ENCODE peak calls at places on chromosomes 3 and 15, in five cellular contexts. X is thyroid gland, Y is breast epithelium, R is psoas muscle, V is OCI-LY7. T is an unnamed sample. For H3K4me1 and H3K36me3, the result is how much of the 10 kb centered on the place peaks cover.

GRCh38 chr3:47799733-47800132 is 3.2 kb upstream of the DHX30 start:
- DNase-seq in V (no peak), X (no peak), Y (no peak), R (no peak), T (no peak)

GRCh38 chr15:34725565-34725964 is 29.2 kb downstream of the GJD2 start:
- DNase-seq in V (no peak), Y (no peak), X (no peak), R (no peak), T (no peak)

GRCh38 chr3:195411831-195412230 is 31.0 kb downstream of the ACAP2 start:
- DNase-seq in R (no peak), V (no peak), X (peak), Y (no peak), T (no peak)

GRCh38 chr15:66882251-66883020 is 180.4 kb downstream of the SMAD6 start:
- DNase-seq in R (peak), X (no peak), V (no peak), Y (no peak), T (no peak)

GRCh38 chr15:67171471-67171870 is 83.0 kb downstream of the AAGAB start:
- DNase-seq in Y (no peak), V (no peak), X (no peak), R (no peak), T (no peak)

GRCh38 chr3:78979083-78979482 is 788.7 kb downstream of the ROBO1 start:
- DNase-seq in Y (no peak), V (no peak), X (no peak), R (no peak), T (no peak)

GRCh38 chr15:46137443-46137842 is 502.6 kb downstream of the SQOR start:
- DNase-seq in V (no peak), R (no peak), X (no peak), Y (no peak), T (no peak)

GRCh38 chr3:3113042-3113709 is 3.0 kb upstream of the IL5RA start:
- DNase-seq in X (no peak), Y (no peak), V (no peak), R (no peak), T (no peak)

GRCh38 chr3:123997543-123997942 is 5.6 kb upstream of the ROPN1 start:
- DNase-seq in X (no peak), V (no peak), Y (no peak), R (no peak), T (no peak)

GRCh38 chr3:20462723-20463122 is 276.7 kb upstream of the SGO1 start:
- DNase-seq in R (no peak), V (no peak), Y (no peak), X (no peak), T (no peak)

GRCh38 chr3:141280690-141281089 is 49.1 kb downstream of the PXYLP1 start:
- DNase-seq in V (no peak), Y (peak), X (no peak), R (no peak), T (no peak)

GRCh38 chr3:128368626-128369025 is 98.1 kb downstream of the DNAJB8 start:
- DNase-seq in V (no peak), Y (no peak), R (no peak), X (no peak), T (no peak)

GRCh38 chr3:112958749-112959560 is 15.9 kb downstream of the CD200R1 start:
- DNase-seq in Y (no peak), V (no peak), X (no peak), R (no peak), T (no peak)

GRCh38 chr3:39166134-39166710 is 12.8 kb upstream of the CSRNP1 start:
- DNase-seq in R (no peak), Y (no peak), X (no peak), V (no peak), T (no peak)

GRCh38 chr3:20057612-20058180 is 17.4 kb downstream of the KAT2B start:
- DNase-seq in V (no peak), R (no peak), X (peak), Y (no peak), T (no peak)

GRCh38 chr15:40931300-40932142 is 2.4 kb downstream of the DLL4 start:
- DNase-seq in V (no peak), X (no peak), Y (no peak), R (no peak), T (no peak)
- H3K4me1 ChIP-seq in V (under half), X (under half), Y (under half), R (under half), T (under half)

GRCh38 chr15:50577492-50577891 is 31.0 kb upstream of the USP50 start:
- DNase-seq in Y (no peak), V (no peak), R (no peak), X (no peak), T (no peak)

GRCh38 chr15:50576156-50576555 is 29.7 kb upstream of the USP50 start:
- DNase-seq in Y (no peak), X (no peak), R (no peak), V (no peak), T (no peak)
- H3K36me3 ChIP-seq in Y (under half), X (under half), R (half or more), V (half or more), T (under half)

DNA sequence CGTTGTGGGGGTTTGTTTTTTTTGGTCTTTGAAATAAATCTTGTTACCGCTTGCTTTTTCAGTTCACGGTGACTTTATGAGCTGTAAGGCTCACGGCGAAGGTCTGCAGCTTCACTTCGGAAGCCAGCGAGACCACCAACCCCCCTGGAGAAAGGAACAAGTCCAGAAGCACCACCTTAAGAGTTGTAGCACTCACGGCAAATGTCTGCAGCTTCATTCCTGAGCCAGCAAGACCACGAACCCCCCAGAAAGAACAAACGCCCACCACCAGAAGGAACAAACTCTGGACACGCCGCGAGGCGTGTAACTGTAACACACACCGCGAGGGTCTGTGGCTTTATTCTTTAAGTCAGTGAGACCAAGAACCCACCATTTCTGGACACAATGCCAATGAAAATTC is 28.9 kb downstream of the GOLGA6A start:
- DNase-seq in X (no peak), Y (no peak), R (no peak), V (no peak), T (no peak)
- H3K27ac ChIP-seq in X (no peak), Y (no peak), R (peak), V (no peak), T (no peak)

DNA sequence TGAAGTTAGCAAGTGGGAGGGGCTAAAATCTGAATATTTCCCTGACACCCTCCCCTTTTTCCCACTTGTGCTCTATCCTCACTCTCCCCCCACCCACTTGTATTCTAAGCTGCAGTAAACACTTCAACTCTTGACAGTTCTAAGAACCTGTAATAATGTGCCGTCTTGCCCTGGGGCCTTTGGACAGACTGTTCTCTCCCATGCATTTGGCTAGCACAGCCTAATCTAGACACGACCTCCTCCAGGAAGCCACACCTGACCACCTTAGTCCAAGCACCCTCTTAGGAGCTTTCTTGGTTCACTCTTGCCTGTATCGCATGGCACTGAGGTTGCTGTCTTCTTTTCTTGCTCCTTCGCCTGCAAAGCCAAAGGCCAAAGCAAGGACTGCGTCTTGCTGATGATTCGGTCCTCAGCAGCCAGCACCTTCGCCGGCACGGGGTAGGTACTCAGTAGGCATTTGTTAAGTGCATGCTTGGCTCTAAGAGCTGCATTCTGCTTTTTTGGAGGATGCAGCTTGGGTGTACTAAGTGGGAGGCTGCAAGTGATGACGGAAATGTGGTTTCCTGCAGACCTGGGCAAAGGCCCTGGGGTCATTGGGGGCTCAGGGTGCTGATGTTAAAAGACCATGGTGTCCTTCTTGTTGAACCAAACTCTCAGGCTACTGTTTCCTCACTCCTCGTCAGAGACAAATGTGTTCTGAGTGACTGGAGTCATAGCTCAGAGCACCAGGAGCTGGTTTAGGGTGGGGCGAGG is 2.0 kb upstream of the ZNF710 start:
- DNase-seq in Y (no peak), X (no peak), R (no peak), V (no peak), T (no peak)
- H3K4me1 ChIP-seq in Y (under half), X (under half), R (under half), V (under half), T (under half)

DNA sequence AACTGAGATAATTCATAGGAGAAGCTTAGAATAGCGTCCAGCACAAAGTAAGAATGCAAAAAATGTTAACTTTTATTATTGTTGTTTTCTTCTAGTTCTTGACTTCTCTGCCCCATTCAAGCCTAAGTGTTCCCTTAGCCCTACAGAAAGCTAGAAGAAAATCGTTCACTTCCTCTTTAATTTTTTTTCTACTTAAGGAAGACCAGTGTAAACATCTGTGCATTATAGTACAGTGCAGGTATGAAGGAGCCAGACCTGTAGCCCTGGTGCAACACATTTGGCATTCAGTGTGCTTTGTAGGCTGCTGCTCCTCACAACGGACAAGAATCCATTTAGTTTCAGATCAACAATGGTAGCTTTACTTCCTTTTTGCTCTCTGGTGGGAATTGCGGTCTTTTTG is 127.8 kb upstream of the SLC7A14 start:
- DNase-seq in R (no peak), V (no peak), Y (no peak), X (no peak), T (no peak)
- H3K36me3 ChIP-seq in R (under half), V (under half), Y (under half), X (under half), T (under half)

DNA sequence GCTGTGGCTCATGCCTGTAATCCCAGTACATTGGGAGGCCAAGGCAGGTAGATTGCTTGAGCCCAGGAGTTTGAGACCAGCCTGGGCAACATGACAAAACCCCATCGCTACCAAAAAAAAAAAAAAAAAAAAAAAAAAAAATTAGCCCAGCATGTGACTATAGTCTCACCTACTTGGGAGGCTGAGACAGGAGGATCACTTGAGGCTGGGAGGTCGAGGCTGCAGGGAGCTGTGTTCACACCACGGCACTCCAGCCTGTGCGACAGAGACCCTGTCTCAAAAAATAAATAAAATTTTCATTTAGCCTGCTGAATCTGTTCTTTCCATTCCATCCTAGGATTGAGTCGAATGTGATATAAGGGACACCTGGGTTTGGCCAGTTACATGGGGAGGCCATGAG is 14.6 kb upstream of the PRICKLE2 start:
- DNase-seq in R (no peak), X (no peak), V (no peak), Y (no peak), T (no peak)
- H3K27ac ChIP-seq in R (no peak), X (no peak), V (no peak), Y (no peak), T (no peak)

DNA sequence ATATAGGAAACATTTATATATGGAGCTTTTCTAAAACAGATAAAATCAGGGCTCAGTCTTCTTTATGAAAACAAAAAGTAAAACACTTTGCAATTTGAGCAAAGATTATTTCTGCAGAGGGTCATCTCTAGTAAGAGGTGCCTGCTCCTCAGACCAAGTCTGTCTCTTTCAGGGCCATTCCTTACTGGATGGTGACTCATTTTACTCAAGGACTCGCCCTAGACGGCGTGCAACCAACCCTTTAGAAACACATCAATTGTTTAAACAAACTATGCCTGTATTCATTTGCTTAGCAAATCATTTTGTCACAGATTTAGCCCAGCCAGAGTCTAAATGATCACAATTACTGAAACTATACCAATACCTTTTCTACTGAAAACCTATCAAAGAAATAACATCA is 242.8 kb upstream of the ICE2 start:
- DNase-seq in R (no peak), Y (no peak), X (peak), V (no peak), T (no peak)
- H3K4me1 ChIP-seq in R (under half), Y (under half), X (under half), V (under half), T (under half)

GRCh38 chr3:14471690-14472089 is 68.5 kb downstream of the GRIP2 start:
- DNase-seq in V (no peak), Y (no peak), X (no peak), R (no peak), T (no peak)

GRCh38 chr3:14467723-14468620 is 65.6 kb downstream of the SLC6A6 start:
- DNase-seq in V (peak), R (no peak), Y (peak), X (peak), T (peak)

GRCh38 chr3:14466179-14466903 is 63.9 kb downstream of the SLC6A6 start:
- DNase-seq in R (no peak), Y (no peak), X (no peak), V (no peak), T (no peak)

GRCh38 chr3:14465425-14465824 is 63.0 kb downstream of the SLC6A6 start:
- DNase-seq in V (no peak), X (no peak), R (no peak), Y (no peak), T (no peak)

GRCh38 chr3:14468621-14468981 is 66.2 kb downstream of the SLC6A6 start:
- DNase-seq in V (no peak), Y (no peak), X (no peak), R (no peak), T (no peak)
- H3K36me3 ChIP-seq in V (half or more), Y (under half), X (under half), R (half or more), T (under half)

DNA sequence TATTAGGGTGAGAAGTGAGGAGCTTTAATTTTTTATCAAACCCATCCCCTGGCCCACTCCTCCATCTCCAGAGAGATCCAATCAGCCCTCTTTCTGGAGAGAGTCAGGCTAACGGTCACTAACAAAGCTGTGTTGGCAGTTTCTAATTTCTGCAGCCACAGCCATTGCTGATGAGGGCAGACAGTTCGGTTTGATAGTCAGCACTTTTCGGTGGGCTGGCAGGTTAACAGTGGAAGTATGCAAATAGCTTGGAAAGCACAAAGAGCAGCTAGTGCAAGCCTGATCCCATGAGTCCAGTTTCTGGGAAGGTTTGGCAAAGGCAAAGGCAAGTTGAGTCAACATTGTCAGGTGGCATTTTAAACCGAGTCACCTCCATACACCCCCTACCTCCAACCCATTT is 1.8 kb downstream of the CCR1 start:
- DNase-seq in V (no peak), Y (no peak), R (no peak), X (no peak), T (no peak)
- H3K27ac ChIP-seq in V (no peak), Y (no peak), R (no peak), X (no peak), T (no peak)

T was measured in prostate gland.